ENCODE peak calls at places on chromosomes 4 and X, in eight cellular contexts. P, H, B, L, E, R, N and Q are unnamed samples.

GRCh38 chrX:8201896-8202331 is 30.8 kb upstream of the VCX2 start:
- DNase-seq in N (no peak), E (peak), H (no peak), R (no peak), L (no peak), B (no peak), P (no peak), Q (no peak)

GRCh38 chr4:90198086-90198847 is 71.1 kb downstream of the CCSER1 start:
- DNase-seq in B (no peak), P (no peak), L (no peak), R (no peak), E (peak), N (no peak), H (no peak), Q (no peak)

GRCh38 chr4:118968006-118968405 is 79.4 kb downstream of the SYNPO2 start:
- DNase-seq in N (peak), E (peak), L (no peak), B (no peak), P (peak), H (peak), R (no peak), Q (no peak)

GRCh38 chrX:134554291-134554690 is 94.3 kb downstream of the HPRT1 start:
- DNase-seq in B (no peak), L (no peak), R (no peak), P (no peak), H (no peak), N (no peak), E (no peak), Q (no peak)

GRCh38 chr4:10015140-10015753 is 6.0 kb downstream of the SLC2A9 start:
- DNase-seq in E (peak), L (peak), H (no peak), R (no peak), P (no peak), B (no peak), N (no peak), Q (peak)

GRCh38 chr4:140996757-140997156 is 136.5 kb downstream of the RNF150 start:
- DNase-seq in R (no peak), P (no peak), B (no peak), E (peak), L (no peak), H (no peak), N (no peak), Q (no peak)

GRCh38 chrX:125289920-125290319 is 29.8 kb upstream of the TEX13C start:
- DNase-seq in P (no peak), N (no peak), B (no peak), H (no peak), E (peak), R (no peak), L (no peak), Q (no peak)

GRCh38 chrX:32408389-32408788 is 803.0 kb downstream of the DMD start:
- DNase-seq in E (no peak), H (no peak), N (no peak), B (no peak), R (no peak), L (peak), P (no peak), Q (no peak)

GRCh38 chr4:31370866-31371465 is 650.8 kb downstream of the PCDH7 start:
- DNase-seq in E (peak), B (no peak), L (peak), N (no peak), H (no peak), P (no peak), R (no peak), Q (peak)

GRCh38 chr4:163592207-163592606 is 97.7 kb downstream of the TMA16 start:
- DNase-seq in P (no peak), E (no peak), H (no peak), B (no peak), R (no peak), N (no peak), L (no peak), Q (no peak)

GRCh38 chr4:12943069-12943468 is 541.1 kb downstream of the RAB28 start:
- DNase-seq in R (no peak), H (no peak), L (no peak), E (no peak), N (no peak), B (no peak), P (no peak), Q (no peak)

GRCh38 chr4:89110541-89110985 is 770 bp upstream of the TIGD2 start:
- DNase-seq in E (no peak), R (peak), P (no peak), N (no peak), B (no peak), H (no peak), L (no peak), Q (peak)

GRCh38 chr4:84497220-84497834 is 1.8 kb downstream of the NKX6-1 start:
- DNase-seq in H (no peak), N (no peak), B (no peak), R (no peak), E (peak), L (no peak), P (peak), Q (no peak)
- H3K4me3 ChIP-seq in H (peak), N (peak), B (peak), R (no peak), E (peak), L (peak), P (peak), Q (no peak)

GRCh38 chrX:71178908-71179307 is 34.3 kb downstream of the NLGN3 start:
- DNase-seq in L (peak), P (peak), N (peak), H (no peak), R (peak), E (peak), B (no peak), Q (peak)

GRCh38 chrX:71181910-71182799 is 37.5 kb downstream of the NLGN3 start:
- DNase-seq in H (peak), N (peak), B (peak), P (peak), E (peak), R (peak), L (peak), Q (peak)

GRCh38 chrX:71184092-71184491 is 38.9 kb upstream of the GJB1 start:
- DNase-seq in H (no peak), P (no peak), E (no peak), B (no peak), N (no peak), L (no peak), R (no peak), Q (peak)

GRCh38 chrX:71183341-71183740 is 38.7 kb downstream of the NLGN3 start:
- DNase-seq in B (no peak), N (no peak), P (no peak), H (no peak), L (no peak), E (no peak), R (no peak), Q (peak)

GRCh38 chrX:71181558-71181909 is 36.9 kb downstream of the NLGN3 start:
- DNase-seq in E (no peak), L (no peak), H (no peak), R (no peak), B (no peak), N (no peak), P (no peak), Q (peak)
- H3K4me3 ChIP-seq in E (peak), L (peak), H (peak), R (peak), B (peak), N (peak), P (peak), Q (peak)

GRCh38 chr4:124686279-124686678 is 26.3 kb downstream of the ANKRD50 start:
- DNase-seq in L (no peak), P (no peak), R (no peak), B (no peak), N (no peak), H (no peak), E (no peak), Q (no peak)
- H3K4me3 ChIP-seq in L (no peak), P (no peak), R (no peak), B (no peak), N (no peak), H (no peak), E (no peak), Q (no peak)

GRCh38 chr4:665381-665750 is 8.7 kb downstream of the ATP5ME start:
- DNase-seq in N (no peak), P (no peak), L (no peak), H (peak), R (peak), E (no peak), B (no peak), Q (no peak)
- H3K4me3 ChIP-seq in N (no peak), P (no peak), L (no peak), H (no peak), R (no peak), E (no peak), B (no peak), Q (no peak)

GRCh38 chrX:15750611-15751159 is 12.6 kb downstream of the CA5B start:
- DNase-seq in H (no peak), B (no peak), L (no peak), N (no peak), E (peak), P (no peak), R (no peak), Q (no peak)

GRCh38 chrX:15747626-15748173 is 9.6 kb downstream of the CA5B start:
- DNase-seq in R (no peak), P (no peak), E (no peak), L (no peak), B (no peak), N (no peak), H (no peak), Q (no peak)

GRCh38 chrX:15745179-15745578 is 7.1 kb downstream of the CA5B start:
- DNase-seq in P (no peak), L (no peak), N (no peak), H (no peak), E (no peak), B (no peak), R (no peak), Q (no peak)

GRCh38 chrX:15751160-15751819 is 13.2 kb downstream of the CA5B start:
- DNase-seq in H (no peak), P (no peak), E (peak), R (no peak), B (no peak), N (no peak), L (peak), Q (no peak)

DNA sequence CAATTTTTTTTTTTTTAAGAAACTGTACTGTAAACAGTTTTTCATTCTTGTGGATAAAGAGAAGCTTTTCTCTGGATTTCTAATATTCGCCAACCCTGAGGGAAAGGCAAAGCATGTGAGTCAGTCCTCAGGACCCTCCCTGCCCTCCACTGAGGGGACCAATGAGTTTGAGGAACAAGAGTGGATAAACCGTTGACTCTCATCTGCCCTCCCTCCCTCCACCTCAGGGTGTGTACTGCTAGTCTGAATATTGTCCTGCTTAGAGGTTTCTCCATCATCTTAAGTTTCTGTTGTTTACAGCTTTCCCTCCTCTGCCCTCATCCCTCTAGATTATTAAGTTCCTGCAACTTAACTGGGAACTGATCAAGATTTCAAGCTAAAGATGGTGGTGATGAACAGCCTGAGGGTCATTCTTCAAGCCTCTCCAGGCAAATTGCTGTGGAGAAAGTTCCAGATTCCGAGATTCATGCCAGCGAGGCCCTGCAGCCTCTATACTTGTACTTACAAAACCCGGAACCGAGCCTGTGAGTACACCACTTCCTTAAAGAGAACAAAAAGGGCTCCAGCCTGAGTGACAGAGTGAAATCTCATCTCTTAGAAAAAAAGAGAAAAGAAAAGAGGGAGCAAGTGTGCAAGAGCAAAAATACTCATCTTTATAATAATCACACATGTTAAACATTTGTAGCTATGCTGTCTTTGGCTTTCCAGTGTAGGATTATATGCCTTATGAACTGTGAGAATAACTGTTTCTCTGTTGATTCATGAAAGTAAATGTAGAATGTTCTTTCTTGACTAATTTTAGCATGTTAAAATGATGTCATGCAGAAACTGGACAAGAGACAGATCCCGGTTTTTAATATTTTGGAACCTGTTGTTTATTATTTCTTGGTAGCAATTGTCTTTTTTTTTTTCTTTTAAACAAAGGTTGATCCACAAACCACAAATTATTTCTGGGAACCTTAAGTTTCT is 11.9 kb downstream of the CA5B start:
- DNase-seq in E (no peak), N (peak), B (no peak), P (peak), R (no peak), L (no peak), H (no peak), Q (no peak)
- H3K4me3 ChIP-seq in E (no peak), N (no peak), B (no peak), P (no peak), R (no peak), L (no peak), H (no peak), Q (no peak)